ENCODE peak calls at places on chromosomes 12 and 14, in ten cellular contexts. One of them, this sample, is unnamed.

GRCh38 chr14:34348592-34348991 is 113.4 kb downstream of the SPTSSA start:
- DNase-seq in tibial artery: no peak
- DNase-seq in heart left ventricle: no peak
- DNase-seq in MM.1S: no peak
- DNase-seq in GM23338: no peak
- DNase-seq in ovary: no peak
- DNase-seq in A673: no peak
- DNase-seq in astrocyte: no peak
- DNase-seq in neural progenitor cell: no peak
- DNase-seq in left lung: no peak
- DNase-seq in this sample: no peak

GRCh38 chr12:98983647-98984046 is 338.6 kb downstream of the APAF1 start:
- DNase-seq in tibial artery: no peak
- DNase-seq in heart left ventricle: no peak
- DNase-seq in MM.1S: no peak
- DNase-seq in GM23338: no peak
- DNase-seq in ovary: no peak
- DNase-seq in A673: no peak
- DNase-seq in astrocyte: no peak
- DNase-seq in neural progenitor cell: no peak
- DNase-seq in left lung: no peak
- DNase-seq in this sample: no peak

GRCh38 chr12:81797100-81797499 is 38.0 kb upstream of the PPFIA2 start:
- DNase-seq in tibial artery: no peak
- DNase-seq in heart left ventricle: no peak
- DNase-seq in MM.1S: peak
- DNase-seq in GM23338: peak
- DNase-seq in ovary: no peak
- DNase-seq in A673: peak
- DNase-seq in astrocyte: no peak
- DNase-seq in neural progenitor cell: peak
- DNase-seq in left lung: no peak
- DNase-seq in this sample: no peak

GRCh38 chr12:39610626-39611025 is 9.0 kb downstream of the ABCD2 start:
- DNase-seq in tibial artery: no peak
- DNase-seq in heart left ventricle: no peak
- DNase-seq in MM.1S: no peak
- DNase-seq in GM23338: no peak
- DNase-seq in ovary: no peak
- DNase-seq in A673: no peak
- DNase-seq in astrocyte: peak
- DNase-seq in neural progenitor cell: no peak
- DNase-seq in left lung: no peak
- DNase-seq in this sample: no peak

GRCh38 chr12:57839996-57840395 is 6.5 kb downstream of the CTDSP2 start:
- DNase-seq in tibial artery: no peak
- DNase-seq in heart left ventricle: no peak
- DNase-seq in MM.1S: no peak
- DNase-seq in GM23338: no peak
- DNase-seq in ovary: no peak
- DNase-seq in A673: no peak
- DNase-seq in astrocyte: no peak
- DNase-seq in neural progenitor cell: no peak
- DNase-seq in left lung: no peak
- DNase-seq in this sample: no peak

GRCh38 chr14:90556050-90556477 is 159.2 kb downstream of the CALM1 start:
- DNase-seq in tibial artery: no peak
- DNase-seq in heart left ventricle: no peak
- DNase-seq in MM.1S: no peak
- DNase-seq in GM23338: peak
- DNase-seq in ovary: no peak
- DNase-seq in A673: no peak
- DNase-seq in astrocyte: peak
- DNase-seq in neural progenitor cell: peak
- DNase-seq in left lung: no peak
- DNase-seq in this sample: no peak

GRCh38 chr12:51281202-51281924 is 11.1 kb upstream of the SMAGP start:
- DNase-seq in tibial artery: no peak
- DNase-seq in heart left ventricle: no peak
- DNase-seq in MM.1S: no peak
- DNase-seq in GM23338: no peak
- DNase-seq in ovary: no peak
- DNase-seq in A673: no peak
- DNase-seq in astrocyte: peak
- DNase-seq in neural progenitor cell: no peak
- DNase-seq in left lung: no peak
- DNase-seq in this sample: no peak

GRCh38 chr12:98741229-98741614 is 96.1 kb downstream of the APAF1 start:
- DNase-seq in tibial artery: no peak
- DNase-seq in heart left ventricle: no peak
- DNase-seq in MM.1S: no peak
- DNase-seq in GM23338: no peak
- DNase-seq in ovary: no peak
- DNase-seq in A673: no peak
- DNase-seq in astrocyte: no peak
- DNase-seq in neural progenitor cell: no peak
- DNase-seq in left lung: no peak
- DNase-seq in this sample: no peak

GRCh38 chr12:95624544-95624943 is 73.3 kb upstream of the USP44 start:
- DNase-seq in tibial artery: no peak
- DNase-seq in heart left ventricle: no peak
- DNase-seq in MM.1S: no peak
- DNase-seq in GM23338: peak
- DNase-seq in ovary: no peak
- DNase-seq in A673: no peak
- DNase-seq in astrocyte: peak
- DNase-seq in neural progenitor cell: peak
- DNase-seq in left lung: no peak
- DNase-seq in this sample: no peak

GRCh38 chr12:44875417-44875953 is 630 bp downstream of the NELL2 start:
- DNase-seq in tibial artery: no peak
- DNase-seq in heart left ventricle: no peak
- DNase-seq in MM.1S: no peak
- DNase-seq in GM23338: peak
- DNase-seq in ovary: no peak
- DNase-seq in A673: peak
- DNase-seq in astrocyte: no peak
- DNase-seq in neural progenitor cell: peak
- DNase-seq in left lung: no peak
- DNase-seq in this sample: peak
- H3K27ac ChIP-seq in tibial artery: no peak
- H3K27ac ChIP-seq in heart left ventricle: no peak
- H3K27ac ChIP-seq in MM.1S: no peak
- H3K27ac ChIP-seq in GM23338: peak
- H3K27ac ChIP-seq in ovary: no peak
- H3K27ac ChIP-seq in A673: peak
- H3K27ac ChIP-seq in astrocyte: no peak
- H3K27ac ChIP-seq in neural progenitor cell: peak
- H3K27ac ChIP-seq in left lung: no peak
- H3K27ac ChIP-seq in this sample: peak

GRCh38 chr12:31488737-31489338 is 102.1 kb downstream of the DENND5B start:
- DNase-seq in tibial artery: no peak
- DNase-seq in heart left ventricle: no peak
- DNase-seq in MM.1S: no peak
- DNase-seq in GM23338: no peak
- DNase-seq in ovary: no peak
- DNase-seq in A673: no peak
- DNase-seq in astrocyte: no peak
- DNase-seq in neural progenitor cell: no peak
- DNase-seq in left lung: no peak
- DNase-seq in this sample: no peak

GRCh38 chr12:31491395-31491794 is 99.5 kb downstream of the DENND5B start:
- DNase-seq in tibial artery: no peak
- DNase-seq in heart left ventricle: no peak
- DNase-seq in MM.1S: no peak
- DNase-seq in GM23338: no peak
- DNase-seq in ovary: no peak
- DNase-seq in A673: peak
- DNase-seq in astrocyte: no peak
- DNase-seq in neural progenitor cell: no peak
- DNase-seq in left lung: no peak
- DNase-seq in this sample: no peak

GRCh38 chr12:31492599-31493196 is 98.2 kb downstream of the DENND5B start:
- DNase-seq in tibial artery: no peak
- DNase-seq in heart left ventricle: no peak
- DNase-seq in MM.1S: no peak
- DNase-seq in GM23338: no peak
- DNase-seq in ovary: no peak
- DNase-seq in A673: no peak
- DNase-seq in astrocyte: no peak
- DNase-seq in neural progenitor cell: no peak
- DNase-seq in left lung: no peak
- DNase-seq in this sample: no peak

GRCh38 chr12:31494455-31494854 is 96.5 kb downstream of the DENND5B start:
- DNase-seq in tibial artery: no peak
- DNase-seq in heart left ventricle: no peak
- DNase-seq in MM.1S: no peak
- DNase-seq in GM23338: no peak
- DNase-seq in ovary: no peak
- DNase-seq in A673: peak
- DNase-seq in astrocyte: no peak
- DNase-seq in neural progenitor cell: no peak
- DNase-seq in left lung: no peak
- DNase-seq in this sample: no peak

GRCh38 chr12:31491819-31492598 is 98.9 kb downstream of the DENND5B start:
- DNase-seq in tibial artery: no peak
- DNase-seq in heart left ventricle: no peak
- DNase-seq in MM.1S: no peak
- DNase-seq in GM23338: peak
- DNase-seq in ovary: no peak
- DNase-seq in A673: peak
- DNase-seq in astrocyte: peak
- DNase-seq in neural progenitor cell: no peak
- DNase-seq in left lung: no peak
- DNase-seq in this sample: no peak
- H3K27ac ChIP-seq in tibial artery: peak
- H3K27ac ChIP-seq in heart left ventricle: no peak
- H3K27ac ChIP-seq in MM.1S: no peak
- H3K27ac ChIP-seq in GM23338: no peak
- H3K27ac ChIP-seq in ovary: no peak
- H3K27ac ChIP-seq in A673: no peak
- H3K27ac ChIP-seq in astrocyte: peak
- H3K27ac ChIP-seq in neural progenitor cell: no peak
- H3K27ac ChIP-seq in left lung: no peak
- H3K27ac ChIP-seq in this sample: no peak

GRCh38 chr12:44000309-44000952 is 164.6 kb downstream of the TMEM117 start:
- DNase-seq in tibial artery: no peak
- DNase-seq in heart left ventricle: no peak
- DNase-seq in MM.1S: peak
- DNase-seq in GM23338: peak
- DNase-seq in ovary: no peak
- DNase-seq in A673: peak
- DNase-seq in astrocyte: peak
- DNase-seq in neural progenitor cell: peak
- DNase-seq in left lung: no peak
- DNase-seq in this sample: no peak

GRCh38 chr12:44002607-44003006 is 166.7 kb downstream of the TMEM117 start:
- DNase-seq in tibial artery: no peak
- DNase-seq in heart left ventricle: no peak
- DNase-seq in MM.1S: no peak
- DNase-seq in GM23338: no peak
- DNase-seq in ovary: no peak
- DNase-seq in A673: no peak
- DNase-seq in astrocyte: no peak
- DNase-seq in neural progenitor cell: no peak
- DNase-seq in left lung: no peak
- DNase-seq in this sample: no peak

GRCh38 chr12:44003721-44004120 is 167.8 kb downstream of the TMEM117 start:
- DNase-seq in tibial artery: no peak
- DNase-seq in heart left ventricle: no peak
- DNase-seq in MM.1S: no peak
- DNase-seq in GM23338: no peak
- DNase-seq in ovary: no peak
- DNase-seq in A673: no peak
- DNase-seq in astrocyte: no peak
- DNase-seq in neural progenitor cell: no peak
- DNase-seq in left lung: no peak
- DNase-seq in this sample: no peak
- H3K27ac ChIP-seq in tibial artery: no peak
- H3K27ac ChIP-seq in heart left ventricle: no peak
- H3K27ac ChIP-seq in MM.1S: no peak
- H3K27ac ChIP-seq in GM23338: no peak
- H3K27ac ChIP-seq in ovary: no peak
- H3K27ac ChIP-seq in A673: no peak
- H3K27ac ChIP-seq in astrocyte: no peak
- H3K27ac ChIP-seq in neural progenitor cell: no peak
- H3K27ac ChIP-seq in left lung: no peak
- H3K27ac ChIP-seq in this sample: no peak

DNA sequence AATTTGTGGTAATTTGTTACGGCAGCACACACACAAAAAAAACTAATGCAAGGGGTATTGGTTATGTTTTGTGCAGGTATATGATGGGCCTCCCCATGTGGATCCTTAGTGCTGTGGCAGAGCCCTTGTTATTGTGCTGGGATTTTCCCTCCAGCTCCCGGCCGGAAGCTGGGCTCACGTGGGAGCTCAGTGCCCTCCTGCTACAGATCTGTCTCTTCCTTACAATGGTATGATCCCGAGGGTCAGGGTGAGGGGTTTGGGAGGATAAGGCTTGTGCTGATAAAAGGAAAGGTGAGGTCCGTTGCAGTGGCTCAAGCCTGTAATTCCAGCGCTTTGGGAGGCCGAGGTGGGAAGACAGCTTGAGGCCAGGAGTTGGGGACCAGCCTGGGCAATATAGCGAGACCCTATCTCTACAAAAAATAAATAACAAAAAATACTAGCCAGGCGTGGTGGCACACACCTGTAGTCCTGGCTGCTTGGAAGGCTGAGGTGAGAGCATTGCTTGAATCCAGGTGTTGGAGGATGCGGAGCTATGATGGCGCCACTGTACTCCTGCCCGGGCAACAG is 861 bp upstream of the SLC48A1 start:
- DNase-seq in tibial artery: no peak
- DNase-seq in heart left ventricle: no peak
- DNase-seq in MM.1S: no peak
- DNase-seq in GM23338: no peak
- DNase-seq in ovary: no peak
- DNase-seq in A673: no peak
- DNase-seq in astrocyte: no peak
- DNase-seq in neural progenitor cell: peak
- DNase-seq in left lung: no peak
- DNase-seq in this sample: no peak
- H3K27ac ChIP-seq in tibial artery: peak
- H3K27ac ChIP-seq in heart left ventricle: no peak
- H3K27ac ChIP-seq in MM.1S: no peak
- H3K27ac ChIP-seq in GM23338: no peak
- H3K27ac ChIP-seq in ovary: no peak
- H3K27ac ChIP-seq in A673: no peak
- H3K27ac ChIP-seq in astrocyte: no peak
- H3K27ac ChIP-seq in neural progenitor cell: no peak
- H3K27ac ChIP-seq in left lung: no peak
- H3K27ac ChIP-seq in this sample: peak

DNA sequence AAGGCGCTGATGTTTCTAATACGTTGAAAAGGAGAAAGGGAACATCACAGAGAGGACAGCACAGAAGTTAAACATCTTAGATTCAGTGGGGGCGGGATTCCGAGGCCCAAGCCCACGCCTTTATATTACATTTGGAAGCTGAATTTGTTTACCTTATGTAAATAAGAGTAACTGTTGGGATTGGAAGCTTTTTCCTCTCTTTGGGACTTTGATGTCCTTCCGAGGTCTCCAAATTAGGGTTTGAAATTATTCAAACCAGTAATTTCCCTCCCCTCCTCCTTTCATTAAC is 6.4 kb downstream of the FOXA1 start:
- DNase-seq in tibial artery: no peak
- DNase-seq in heart left ventricle: no peak
- DNase-seq in MM.1S: no peak
- DNase-seq in GM23338: peak
- DNase-seq in ovary: no peak
- DNase-seq in A673: no peak
- DNase-seq in astrocyte: no peak
- DNase-seq in neural progenitor cell: no peak
- DNase-seq in left lung: no peak
- DNase-seq in this sample: no peak
- H3K27ac ChIP-seq in tibial artery: no peak
- H3K27ac ChIP-seq in heart left ventricle: no peak
- H3K27ac ChIP-seq in MM.1S: no peak
- H3K27ac ChIP-seq in GM23338: no peak
- H3K27ac ChIP-seq in ovary: no peak
- H3K27ac ChIP-seq in A673: no peak
- H3K27ac ChIP-seq in astrocyte: no peak
- H3K27ac ChIP-seq in neural progenitor cell: no peak
- H3K27ac ChIP-seq in left lung: peak
- H3K27ac ChIP-seq in this sample: no peak

This sample was measured in caudate nucleus.